ENCODE peak calls at places on chromosomes 3 and 15, in five cellular contexts. One of them, this sample, is unnamed.

GRCh38 chr15:36294359-36294758 is 285.1 kb upstream of the CDIN1 start:
- DNase-seq in trophoblast cell: no peak
- DNase-seq in H1: no peak
- DNase-seq in H9: no peak
- DNase-seq in mesenchymal stem cell: peak
- DNase-seq in this sample: no peak

GRCh38 chr3:181940703-181941102 is 229.0 kb downstream of the SOX2 start:
- DNase-seq in trophoblast cell: no peak
- DNase-seq in H1: no peak
- DNase-seq in H9: no peak
- DNase-seq in mesenchymal stem cell: no peak
- DNase-seq in this sample: no peak

GRCh38 chr15:48992545-48992944 is 28.8 kb upstream of the SHC4 start:
- DNase-seq in trophoblast cell: no peak
- DNase-seq in H1: no peak
- DNase-seq in H9: no peak
- DNase-seq in mesenchymal stem cell: no peak
- DNase-seq in this sample: no peak

GRCh38 chr3:52315006-52315405 is 1.1 kb upstream of the DNAH1 start:
- DNase-seq in trophoblast cell: no peak
- DNase-seq in H1: no peak
- DNase-seq in H9: no peak
- DNase-seq in mesenchymal stem cell: no peak
- DNase-seq in this sample: no peak

GRCh38 chr3:75078290-75078689 is 463.8 kb upstream of the CNTN3 start:
- DNase-seq in trophoblast cell: no peak
- DNase-seq in H1: no peak
- DNase-seq in H9: no peak
- DNase-seq in mesenchymal stem cell: no peak
- DNase-seq in this sample: no peak

GRCh38 chr3:43759297-43759782 is 68.6 kb downstream of the ABHD5 start:
- DNase-seq in trophoblast cell: peak
- DNase-seq in H1: no peak
- DNase-seq in H9: no peak
- DNase-seq in mesenchymal stem cell: peak
- DNase-seq in this sample: no peak

GRCh38 chr15:89628791-89629715 is 26.2 kb downstream of the KIF7 start:
- DNase-seq in trophoblast cell: no peak
- DNase-seq in H1: no peak
- DNase-seq in H9: no peak
- DNase-seq in mesenchymal stem cell: no peak
- DNase-seq in this sample: no peak

GRCh38 chr3:41997702-41998551 is 36.0 kb upstream of the ULK4 start:
- DNase-seq in trophoblast cell: peak
- DNase-seq in H1: peak
- DNase-seq in H9: peak
- DNase-seq in mesenchymal stem cell: no peak
- DNase-seq in this sample: no peak

GRCh38 chr15:88020806-88021205 is 235.7 kb downstream of the NTRK3 start:
- DNase-seq in trophoblast cell: peak
- DNase-seq in H1: no peak
- DNase-seq in H9: no peak
- DNase-seq in mesenchymal stem cell: no peak
- DNase-seq in this sample: no peak

GRCh38 chr15:99123706-99124451 is 19.0 kb downstream of the SYNM start:
- DNase-seq in trophoblast cell: peak
- DNase-seq in H1: no peak
- DNase-seq in H9: peak
- DNase-seq in mesenchymal stem cell: peak
- DNase-seq in this sample: peak

GRCh38 chr3:71010731-71011455 is 572.6 kb downstream of the FOXP1 start:
- DNase-seq in trophoblast cell: no peak
- DNase-seq in H1: no peak
- DNase-seq in H9: no peak
- DNase-seq in mesenchymal stem cell: no peak
- DNase-seq in this sample: no peak

DNA sequence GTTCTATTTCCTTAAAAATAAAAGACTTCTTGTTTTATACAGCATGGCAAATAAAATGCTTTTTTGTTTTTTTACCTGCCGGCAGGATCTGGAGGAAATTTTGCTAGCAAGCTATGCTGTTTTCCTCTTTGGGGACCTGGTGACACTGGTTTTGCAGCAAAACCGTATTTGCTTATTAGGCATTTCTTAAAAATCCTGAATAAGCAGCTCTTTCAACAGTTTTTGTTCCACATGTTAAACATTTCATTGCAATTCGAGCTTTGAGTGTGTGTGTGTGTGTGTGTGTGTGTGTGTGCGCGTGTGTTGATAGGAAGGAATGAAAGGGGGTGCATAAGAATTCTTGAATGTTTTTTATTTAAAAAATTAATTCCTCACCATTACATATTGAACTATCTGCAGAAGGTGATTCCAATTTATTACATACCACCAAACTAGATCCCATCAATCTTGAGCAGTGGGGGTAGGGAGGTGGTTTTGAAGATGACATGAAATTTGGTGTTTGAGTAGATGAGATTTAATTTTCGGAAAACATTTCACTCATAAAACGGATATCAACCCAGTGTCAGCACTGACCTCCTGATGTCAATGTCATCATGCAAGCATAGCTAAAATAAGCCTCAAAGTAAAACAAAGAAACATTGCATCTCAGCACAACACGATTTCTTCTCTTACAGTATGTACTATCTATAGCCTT is 17.2 kb downstream of the ZBTB38 start:
- DNase-seq in trophoblast cell: no peak
- DNase-seq in H1: no peak
- DNase-seq in H9: no peak
- DNase-seq in mesenchymal stem cell: no peak
- DNase-seq in this sample: no peak
- H3K18ac ChIP-seq in trophoblast cell: no peak
- H3K18ac ChIP-seq in H1: no peak
- H3K18ac ChIP-seq in H9: no peak
- H3K18ac ChIP-seq in mesenchymal stem cell: no peak
- H3K18ac ChIP-seq in this sample: no peak

DNA sequence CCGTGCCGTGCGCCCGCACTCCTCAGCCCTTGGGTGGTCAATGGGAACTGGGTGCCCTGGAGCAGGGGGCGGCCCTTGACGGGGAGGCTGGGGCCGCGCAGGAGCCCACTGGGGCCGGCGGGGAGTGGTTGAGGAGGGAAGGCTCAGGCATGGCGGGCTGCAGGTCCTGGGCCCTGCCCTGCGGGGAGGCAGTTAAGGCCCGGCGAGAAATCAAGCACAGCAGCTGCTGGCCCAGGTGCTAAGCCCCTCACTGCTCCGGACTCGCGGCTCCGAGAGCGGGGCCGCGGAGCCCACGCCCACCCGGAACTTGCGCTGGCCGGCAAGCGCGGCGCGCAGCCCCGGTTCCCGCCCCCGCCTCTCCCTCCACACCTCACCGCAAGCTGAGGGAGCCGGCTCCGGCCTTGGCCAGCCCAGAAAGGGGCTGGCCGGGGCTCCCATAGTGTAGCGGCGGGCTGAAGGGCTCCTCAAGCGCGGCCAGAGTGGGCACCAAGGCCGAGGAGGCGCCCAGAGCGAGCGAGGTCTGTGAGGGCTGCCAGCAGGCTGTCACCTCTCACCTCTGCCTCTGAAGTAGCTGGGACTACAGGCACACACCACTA is 7.8 kb downstream of the GP9 start:
- DNase-seq in trophoblast cell: no peak
- DNase-seq in H1: no peak
- DNase-seq in H9: no peak
- DNase-seq in mesenchymal stem cell: peak
- DNase-seq in this sample: no peak
- H3K9ac ChIP-seq in trophoblast cell: no peak
- H3K9ac ChIP-seq in H1: no peak
- H3K9ac ChIP-seq in H9: no peak
- H3K9ac ChIP-seq in mesenchymal stem cell: peak
- H3K9ac ChIP-seq in this sample: no peak

GRCh38 chr15:37520882-37521281 is 413.6 kb upstream of the TMCO5A start:
- DNase-seq in trophoblast cell: no peak
- DNase-seq in H1: no peak
- DNase-seq in H9: no peak
- DNase-seq in mesenchymal stem cell: no peak
- DNase-seq in this sample: no peak
- H2BK12ac ChIP-seq in trophoblast cell: no peak
- H2BK12ac ChIP-seq in H1: no peak
- H2BK12ac ChIP-seq in H9: no peak
- H2BK12ac ChIP-seq in mesenchymal stem cell: no peak
- H2BK12ac ChIP-seq in this sample: no peak

DNA sequence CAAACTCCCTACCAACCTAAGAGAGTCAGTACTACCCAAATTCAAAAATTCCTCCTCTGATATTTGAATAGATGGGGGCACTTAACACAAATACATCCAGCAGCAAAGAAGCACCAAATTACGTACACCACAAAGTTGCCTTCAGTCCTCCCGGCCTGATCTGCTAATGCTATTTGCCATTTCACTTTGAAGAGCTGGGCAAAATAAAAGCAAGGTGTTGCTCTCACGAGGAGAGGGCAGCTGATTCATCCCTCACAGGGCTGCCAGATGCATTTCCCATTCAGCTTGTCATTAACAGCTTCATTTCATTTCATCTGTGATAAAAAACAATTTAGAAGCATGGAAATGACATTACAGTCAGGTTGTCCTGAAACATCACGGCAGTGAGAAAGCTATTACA is 283.4 kb upstream of the VEPH1 start:
- DNase-seq in trophoblast cell: no peak
- DNase-seq in H1: no peak
- DNase-seq in H9: no peak
- DNase-seq in mesenchymal stem cell: no peak
- DNase-seq in this sample: no peak
- H3K18ac ChIP-seq in trophoblast cell: no peak
- H3K18ac ChIP-seq in H1: no peak
- H3K18ac ChIP-seq in H9: no peak
- H3K18ac ChIP-seq in mesenchymal stem cell: no peak
- H3K18ac ChIP-seq in this sample: no peak